ENCODE peak calls at places on chromosomes 16 and 17, in ten cellular contexts. R, K, N, Q, D, S, F, T, X and L are unnamed samples.

GRCh38 chr17:4559139-4559791 is 1.1 kb downstream of the GGT6 start:
- DNase-seq in R (no peak), K (no peak), N (no peak), Q (no peak), D (no peak), S (no peak), F (no peak), T (no peak), X (no peak), L (no peak)

GRCh38 chr17:35568561-35568960 is 7.9 kb upstream of the SLFN14 start:
- DNase-seq in R (no peak), K (peak), N (peak), Q (no peak), D (no peak), S (peak), F (no peak), T (peak), X (peak), L (no peak)

GRCh38 chr17:71726320-71726719 is 394.5 kb upstream of the SOX9 start:
- DNase-seq in R (no peak), K (no peak), N (no peak), Q (no peak), D (no peak), S (no peak), F (no peak), T (no peak), X (no peak), L (no peak)

GRCh38 chr16:89827383-89828198 is 684 bp upstream of the SPIRE2 start:
- DNase-seq in R (peak), K (no peak), N (peak), Q (no peak), D (peak), S (no peak), F (no peak), T (no peak), X (no peak), L (no peak)

GRCh38 chr16:69741519-69741918 is 13.2 kb downstream of the NOB1 start:
- DNase-seq in R (peak), K (no peak), N (no peak), Q (no peak), D (no peak), S (peak), F (no peak), T (no peak), X (no peak), L (no peak)

GRCh38 chr17:33572615-33573014 is 279.5 kb upstream of the ASIC2 start:
- DNase-seq in R (no peak), K (no peak), N (no peak), Q (no peak), D (no peak), S (peak), F (no peak), T (no peak), X (no peak), L (no peak)

GRCh38 chr16:30609002-30609927 is 924 bp downstream of the ZNF689 start:
- DNase-seq in R (no peak), K (peak), N (peak), Q (no peak), D (peak), S (no peak), F (peak), T (peak), X (peak), L (peak)

GRCh38 chr17:882827-883585 is 96.6 kb downstream of the NXN start:
- DNase-seq in R (no peak), K (no peak), N (peak), Q (no peak), D (no peak), S (peak), F (no peak), T (no peak), X (no peak), L (no peak)

GRCh38 chr17:8020251-8020650 is 17.8 kb downstream of the GUCY2D start:
- DNase-seq in R (no peak), K (no peak), N (no peak), Q (no peak), D (no peak), S (no peak), F (no peak), T (no peak), X (no peak), L (no peak)

GRCh38 chr16:29877266-29877961 is 14.4 kb upstream of the CDIPT start:
- DNase-seq in R (peak), K (peak), N (peak), Q (no peak), D (no peak), S (peak), F (peak), T (peak), X (peak), L (no peak)

GRCh38 chr16:72996291-72997062 is 51.5 kb downstream of the ZFHX3 start:
- DNase-seq in R (no peak), K (no peak), N (no peak), Q (no peak), D (no peak), S (no peak), F (no peak), T (no peak), X (no peak), L (no peak)

GRCh38 chr17:40253565-40253964 is 34.1 kb upstream of the CDC6 start:
- DNase-seq in R (no peak), K (no peak), N (no peak), Q (no peak), D (no peak), S (no peak), F (no peak), T (no peak), X (no peak), L (no peak)

GRCh38 chr17:75020331-75021110 is 8.1 kb downstream of the MRPL58 start:
- DNase-seq in R (no peak), K (no peak), N (no peak), Q (no peak), D (peak), S (no peak), F (no peak), T (no peak), X (no peak), L (no peak)

GRCh38 chr16:48158296-48158695 is 2.5 kb upstream of the ABCC12 start:
- DNase-seq in R (peak), K (peak), N (no peak), Q (no peak), D (no peak), S (peak), F (no peak), T (peak), X (peak), L (no peak)

GRCh38 chr17:41140360-41141132 is at the start of gene KRTAP4-6:
- DNase-seq in R (peak), K (no peak), N (no peak), Q (no peak), D (no peak), S (peak), F (no peak), T (no peak), X (no peak), L (no peak)

GRCh38 chr16:89315791-89316581 is 98.5 kb downstream of the ZNF778 start:
- DNase-seq in R (peak), K (peak), N (no peak), Q (no peak), D (no peak), S (peak), F (peak), T (peak), X (peak), L (peak)

GRCh38 chr16:12747261-12747660 is 56.4 kb downstream of the CPPED1 start:
- DNase-seq in R (no peak), K (no peak), N (no peak), Q (no peak), D (no peak), S (no peak), F (no peak), T (no peak), X (no peak), L (no peak)

GRCh38 chr17:57599271-57600045 is 145.6 kb downstream of the CCDC182 start:
- DNase-seq in R (no peak), K (peak), N (no peak), Q (no peak), D (no peak), S (no peak), F (no peak), T (no peak), X (peak), L (no peak)

GRCh38 chr16:67445441-67445912 is 14.6 kb downstream of the HSD11B2 start:
- DNase-seq in R (no peak), K (no peak), N (no peak), Q (no peak), D (no peak), S (no peak), F (no peak), T (no peak), X (no peak), L (no peak)

GRCh38 chr17:71764507-71764906 is 356.3 kb upstream of the SOX9 start:
- DNase-seq in R (peak), K (no peak), N (peak), Q (no peak), D (no peak), S (no peak), F (no peak), T (no peak), X (no peak), L (peak)

GRCh38 chr17:59845595-59846390 is 47.0 kb downstream of the TUBD1 start:
- DNase-seq in R (no peak), K (peak), N (peak), Q (no peak), D (no peak), S (peak), F (no peak), T (no peak), X (peak), L (no peak)

GRCh38 chr16:1198194-1198593 is 26.9 kb downstream of the TPSG1 start:
- DNase-seq in R (no peak), K (no peak), N (no peak), Q (no peak), D (no peak), S (no peak), F (no peak), T (no peak), X (no peak), L (no peak)

GRCh38 chr17:16944334-16945140 is 27.4 kb downstream of the TNFRSF13B start:
- DNase-seq in R (no peak), K (no peak), N (no peak), Q (no peak), D (no peak), S (no peak), F (no peak), T (peak), X (peak), L (no peak)

GRCh38 chr17:12528036-12528435 is 137.7 kb upstream of the MYOCD start:
- DNase-seq in R (no peak), K (no peak), N (no peak), Q (no peak), D (no peak), S (no peak), F (no peak), T (no peak), X (no peak), L (no peak)

GRCh38 chr17:46978489-46979022 is 497 bp downstream of the RPRML start:
- DNase-seq in R (no peak), K (peak), N (peak), Q (no peak), D (no peak), S (no peak), F (no peak), T (peak), X (no peak), L (no peak)

GRCh38 chr16:28063611-28064061 is at the start of gene GSG1L:
- DNase-seq in R (no peak), K (peak), N (no peak), Q (no peak), D (peak), S (no peak), F (no peak), T (no peak), X (no peak), L (no peak)

GRCh38 chr17:48378238-48378637 is 51.8 kb downstream of the SKAP1 start:
- DNase-seq in R (no peak), K (no peak), N (no peak), Q (no peak), D (no peak), S (no peak), F (no peak), T (no peak), X (no peak), L (no peak)

GRCh38 chr17:50818266-50818665 is 17.1 kb upstream of the WFIKKN2 start:
- DNase-seq in R (no peak), K (no peak), N (no peak), Q (no peak), D (no peak), S (no peak), F (no peak), T (no peak), X (no peak), L (no peak)

GRCh38 chr17:47266782-47267181 is 13.2 kb downstream of the ITGB3 start:
- DNase-seq in R (no peak), K (no peak), N (no peak), Q (no peak), D (no peak), S (no peak), F (no peak), T (no peak), X (no peak), L (no peak)

GRCh38 chr16:1414532-1415265 is at the start of gene UNKL:
- DNase-seq in R (peak), K (peak), N (peak), Q (no peak), D (peak), S (no peak), F (peak), T (peak), X (peak), L (peak)

GRCh38 chr16:89557230-89557935 is 3.1 kb upstream of the RPL13 start:
- DNase-seq in R (peak), K (peak), N (peak), Q (peak), D (peak), S (peak), F (peak), T (peak), X (peak), L (peak)

GRCh38 chr16:28931801-28932225 is at the start of gene CD19:
- DNase-seq in R (no peak), K (peak), N (no peak), Q (no peak), D (no peak), S (no peak), F (no peak), T (no peak), X (no peak), L (no peak)

GRCh38 chr17:76560877-76561221 is 21.0 kb downstream of the PRCD start:
- DNase-seq in R (no peak), K (no peak), N (no peak), Q (no peak), D (no peak), S (no peak), F (no peak), T (no peak), X (no peak), L (no peak)

GRCh38 chr17:37096071-37096470 is 147.3 kb downstream of the AATF start:
- DNase-seq in R (no peak), K (no peak), N (no peak), Q (no peak), D (no peak), S (no peak), F (no peak), T (no peak), X (no peak), L (no peak)

GRCh38 chr16:118857-119256 is 19.6 kb downstream of the NPRL3 start:
- DNase-seq in R (no peak), K (no peak), N (no peak), Q (no peak), D (no peak), S (no peak), F (no peak), T (no peak), X (no peak), L (no peak)

GRCh38 chr17:8124350-8125195 is 667 bp upstream of the HES7 start:
- DNase-seq in R (no peak), K (peak), N (no peak), Q (no peak), D (no peak), S (no peak), F (no peak), T (peak), X (no peak), L (no peak)